ENCODE peak calls at places on chromosomes 16 and 17, in five cellular contexts. S is iPS DF 6.9, W is HS-5, U is Calu3, T is stomach. Q is an unnamed sample.

GRCh38 chr16:74699666-74700065 is 996 bp downstream of the MLKL start:
- DNase-seq in S (no peak), W (no peak), U (no peak), T (no peak), Q (no peak)

GRCh38 chr16:5252800-5253199 is 155.2 kb upstream of the EEF2KMT start:
- DNase-seq in S (no peak), W (no peak), U (no peak), T (no peak), Q (no peak)

GRCh38 chr17:252456-252855 is 71.0 kb upstream of the DOC2B start:
- DNase-seq in S (no peak), W (no peak), U (no peak), T (peak; percentile 10), Q (no peak)

GRCh38 chr16:24138024-24138423 is 118.1 kb upstream of the CACNG3 start:
- DNase-seq in S (no peak), W (no peak), U (no peak), T (no peak), Q (no peak)

GRCh38 chr17:62163847-62164246 is 98.8 kb upstream of the MED13 start:
- DNase-seq in S (no peak), W (no peak), U (peak; percentile 67), T (peak; percentile 86), Q (peak; percentile 43)

GRCh38 chr17:62968445-62968923 is 2.4 kb downstream of the TANC2 start:
- DNase-seq in S (peak; percentile 48), W (peak; percentile 75), U (peak; percentile 61), T (peak; percentile 37), Q (peak; percentile 48)

GRCh38 chr17:27635275-27635823 is 4.4 kb downstream of the LGALS9 start:
- DNase-seq in S (no peak), W (no peak), U (no peak), T (no peak), Q (peak; percentile 61)

GRCh38 chr17:44361292-44362055 is 2.2 kb downstream of the FAM171A2 start:
- DNase-seq in S (no peak), W (no peak), U (no peak), T (no peak), Q (no peak)